ENCODE peak calls at places on chromosomes 7 and 10, in seven cellular contexts. One of them, this sample, is unnamed.

GRCh38 chr10:62021978-62022802 is 120.7 kb downstream of the ARID5B start:
- DNase-seq in T-helper 1 cell: no peak
- DNase-seq in adrenal gland: no peak
- DNase-seq in activated naive CD8-positive, alpha-beta T cell treated with anti-CD3 and anti-CD28 coated beads for 36 hours: no peak
- DNase-seq in GM23248: no peak
- DNase-seq in brain microvascular endothelial cell: no peak
- DNase-seq in left cardiac atrium: no peak
- DNase-seq in this sample: no peak

GRCh38 chr7:33062023-33062781 is at the start of gene NT5C3A:
- DNase-seq in T-helper 1 cell: peak; percentile 18
- DNase-seq in adrenal gland: peak; percentile 46
- DNase-seq in activated naive CD8-positive, alpha-beta T cell treated with anti-CD3 and anti-CD28 coated beads for 36 hours: peak; percentile 42
- DNase-seq in GM23248: peak; percentile 68
- DNase-seq in brain microvascular endothelial cell: peak; percentile 19
- DNase-seq in left cardiac atrium: peak; percentile 51
- DNase-seq in this sample: peak; percentile 53

GRCh38 chr7:140239653-140239935 is 62.8 kb upstream of the KDM7A start:
- DNase-seq in T-helper 1 cell: no peak
- DNase-seq in adrenal gland: no peak
- DNase-seq in activated naive CD8-positive, alpha-beta T cell treated with anti-CD3 and anti-CD28 coated beads for 36 hours: no peak
- DNase-seq in GM23248: no peak
- DNase-seq in brain microvascular endothelial cell: no peak
- DNase-seq in left cardiac atrium: no peak
- DNase-seq in this sample: no peak

GRCh38 chr7:157271991-157272324 is 64.8 kb upstream of the DNAJB6 start:
- DNase-seq in T-helper 1 cell: no peak
- DNase-seq in adrenal gland: peak; percentile 88
- DNase-seq in activated naive CD8-positive, alpha-beta T cell treated with anti-CD3 and anti-CD28 coated beads for 36 hours: no peak
- DNase-seq in GM23248: peak; percentile 97
- DNase-seq in brain microvascular endothelial cell: peak; percentile 99
- DNase-seq in left cardiac atrium: peak; percentile 75
- DNase-seq in this sample: peak; percentile 85

GRCh38 chr10:119304541-119304940 is 97.2 kb downstream of the GRK5 start:
- DNase-seq in T-helper 1 cell: no peak
- DNase-seq in adrenal gland: no peak
- DNase-seq in activated naive CD8-positive, alpha-beta T cell treated with anti-CD3 and anti-CD28 coated beads for 36 hours: no peak
- DNase-seq in GM23248: no peak
- DNase-seq in brain microvascular endothelial cell: no peak
- DNase-seq in left cardiac atrium: no peak
- DNase-seq in this sample: no peak

GRCh38 chr7:1829111-1829510 is 159.0 kb downstream of the ELFN1 start:
- DNase-seq in T-helper 1 cell: no peak
- DNase-seq in adrenal gland: no peak
- DNase-seq in activated naive CD8-positive, alpha-beta T cell treated with anti-CD3 and anti-CD28 coated beads for 36 hours: no peak
- DNase-seq in GM23248: no peak
- DNase-seq in brain microvascular endothelial cell: no peak
- DNase-seq in left cardiac atrium: no peak
- DNase-seq in this sample: peak; percentile 64

GRCh38 chr7:141950796-141951195 is 4.0 kb upstream of the CLEC5A start:
- DNase-seq in T-helper 1 cell: no peak
- DNase-seq in adrenal gland: no peak
- DNase-seq in activated naive CD8-positive, alpha-beta T cell treated with anti-CD3 and anti-CD28 coated beads for 36 hours: no peak
- DNase-seq in GM23248: no peak
- DNase-seq in brain microvascular endothelial cell: no peak
- DNase-seq in left cardiac atrium: no peak
- DNase-seq in this sample: no peak

GRCh38 chr10:27030060-27030459 is 70.2 kb downstream of the ANKRD26 start:
- DNase-seq in T-helper 1 cell: no peak
- DNase-seq in adrenal gland: no peak
- DNase-seq in activated naive CD8-positive, alpha-beta T cell treated with anti-CD3 and anti-CD28 coated beads for 36 hours: no peak
- DNase-seq in GM23248: no peak
- DNase-seq in brain microvascular endothelial cell: no peak
- DNase-seq in left cardiac atrium: no peak
- DNase-seq in this sample: no peak

GRCh38 chr7:107318523-107319160 is 149.8 kb downstream of the HBP1 start:
- DNase-seq in T-helper 1 cell: no peak
- DNase-seq in adrenal gland: no peak
- DNase-seq in activated naive CD8-positive, alpha-beta T cell treated with anti-CD3 and anti-CD28 coated beads for 36 hours: no peak
- DNase-seq in GM23248: peak; percentile 2
- DNase-seq in brain microvascular endothelial cell: peak; percentile 38
- DNase-seq in left cardiac atrium: no peak
- DNase-seq in this sample: no peak

This sample was measured in aorta.